ENCODE peak calls at places on chromosomes 12 and 14, in five cellular contexts. One of them, this sample, is unnamed.

GRCh38 chr12:503111-503761 is 43.5 kb downstream of the B4GALNT3 start:
- DNase-seq in A549: no peak
- DNase-seq in IMR-90: no peak
- DNase-seq in HepG2: no peak
- DNase-seq in K562: no peak
- DNase-seq in this sample: no peak

GRCh38 chr12:13114251-13115052 is 11.0 kb upstream of the GSG1 start:
- DNase-seq in IMR-90: no peak
- DNase-seq in K562: no peak
- DNase-seq in A549: no peak
- DNase-seq in HepG2: no peak
- DNase-seq in this sample: no peak

GRCh38 chr14:102654298-102654697 is 61.8 kb downstream of the RCOR1 start:
- DNase-seq in IMR-90: no peak
- DNase-seq in HepG2: no peak
- DNase-seq in K562: no peak
- DNase-seq in A549: no peak
- DNase-seq in this sample: no peak

GRCh38 chr14:100305446-100306255 is 593 bp downstream of the SLC25A29 start:
- DNase-seq in IMR-90: no peak
- DNase-seq in HepG2: no peak
- DNase-seq in A549: no peak
- DNase-seq in K562: peak; percentile 25
- DNase-seq in this sample: peak; percentile 69

GRCh38 chr12:37547611-37548010 is 769.0 kb upstream of the ALG10B start:
- DNase-seq in K562: peak; percentile 24
- DNase-seq in HepG2: no peak
- DNase-seq in IMR-90: no peak
- DNase-seq in A549: no peak
- DNase-seq in this sample: no peak

GRCh38 chr14:73457050-73457934 is 1.1 kb downstream of the NUMB start:
- DNase-seq in HepG2: no peak
- DNase-seq in K562: no peak
- DNase-seq in IMR-90: peak; percentile 33
- DNase-seq in A549: peak; percentile 47
- DNase-seq in this sample: peak; percentile 67

GRCh38 chr12:46303039-46303666 is 34.3 kb upstream of the SLC38A1 start:
- DNase-seq in HepG2: peak; percentile 27
- DNase-seq in IMR-90: peak; percentile 33
- DNase-seq in K562: peak; percentile 57
- DNase-seq in A549: peak; percentile 39
- DNase-seq in this sample: no peak

GRCh38 chr12:110353211-110353965 is 50.1 kb downstream of the ANAPC7 start:
- DNase-seq in HepG2: no peak
- DNase-seq in A549: no peak
- DNase-seq in IMR-90: no peak
- DNase-seq in K562: no peak
- DNase-seq in this sample: no peak

GRCh38 chr14:43894534-43894933 is 612.5 kb downstream of the FSCB start:
- DNase-seq in HepG2: no peak
- DNase-seq in A549: peak; percentile 17
- DNase-seq in K562: peak; percentile 10
- DNase-seq in IMR-90: peak; percentile 0
- DNase-seq in this sample: no peak

GRCh38 chr12:109737111-109737510 is 23.5 kb downstream of the FAM222A start:
- DNase-seq in HepG2: no peak
- DNase-seq in IMR-90: no peak
- DNase-seq in K562: no peak
- DNase-seq in A549: no peak
- DNase-seq in this sample: no peak

GRCh38 chr12:15928345-15928744 is 17.2 kb downstream of the DERA start:
- DNase-seq in A549: peak; percentile 42
- DNase-seq in HepG2: peak; percentile 24
- DNase-seq in K562: no peak
- DNase-seq in IMR-90: peak; percentile 96
- DNase-seq in this sample: no peak

GRCh38 chr12:96908170-96908675 is 1.2 kb downstream of the NEDD1 start:
- DNase-seq in A549: no peak
- DNase-seq in HepG2: no peak
- DNase-seq in K562: peak; percentile 34
- DNase-seq in IMR-90: no peak
- DNase-seq in this sample: no peak

GRCh38 chr14:93683241-93683640 is 105.0 kb downstream of the PRIMA1 start:
- DNase-seq in A549: peak; percentile 49
- DNase-seq in HepG2: no peak
- DNase-seq in K562: peak; percentile 34
- DNase-seq in IMR-90: no peak
- DNase-seq in this sample: no peak

GRCh38 chr14:28061006-28061405 is 705.6 kb upstream of the FOXG1 start:
- DNase-seq in K562: no peak
- DNase-seq in A549: no peak
- DNase-seq in IMR-90: no peak
- DNase-seq in HepG2: no peak
- DNase-seq in this sample: no peak

DNA sequence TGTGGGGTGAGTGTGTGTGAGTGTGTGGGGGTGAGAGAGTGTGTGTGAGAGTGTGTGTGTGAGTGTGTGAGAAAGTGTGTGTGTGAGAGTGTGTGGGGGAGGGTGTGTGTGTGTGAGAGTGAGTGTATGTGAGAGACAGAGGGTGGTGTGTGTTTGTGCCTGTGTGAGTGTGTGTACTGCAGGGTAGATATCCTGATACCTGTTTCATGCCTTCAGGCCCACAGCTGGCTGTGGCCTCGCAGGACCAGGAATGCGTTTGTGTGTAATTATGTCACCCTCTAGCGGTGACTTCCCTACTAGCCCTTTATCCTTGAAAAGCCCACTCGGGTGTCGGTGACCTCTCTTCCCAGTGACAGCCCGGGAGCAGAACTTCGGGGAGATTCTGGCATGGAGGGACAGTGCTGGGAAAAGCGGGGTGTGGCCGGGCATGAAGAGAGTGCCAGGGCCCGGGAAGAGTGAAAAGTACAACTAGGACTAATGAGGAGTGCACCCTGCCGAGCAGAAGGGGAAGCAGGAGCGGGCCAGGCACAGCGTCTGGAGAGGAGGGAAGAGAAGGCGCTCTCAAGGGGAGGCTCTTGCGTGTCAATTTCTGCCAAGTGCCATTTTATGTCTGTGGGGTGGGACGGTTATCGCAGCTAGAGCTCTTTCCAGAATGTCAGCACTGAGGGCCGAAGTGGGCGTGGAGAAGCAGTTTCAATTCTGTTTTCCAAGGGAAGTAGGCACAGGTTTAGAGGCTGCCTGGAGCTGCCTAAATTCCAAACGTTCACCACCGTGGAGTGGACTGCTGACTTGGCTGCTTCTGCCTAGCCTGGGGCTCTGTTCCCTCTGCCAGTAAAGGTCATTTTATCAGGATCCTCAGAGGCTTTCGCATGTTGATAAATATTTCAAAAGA is 11.0 kb upstream of the FBXL14 start:
- DNase-seq in HepG2: peak; percentile 70
- DNase-seq in IMR-90: peak; percentile 86
- DNase-seq in A549: peak; percentile 88
- DNase-seq in K562: peak; percentile 70
- DNase-seq in this sample: no peak
- TF ChIP-seq MAFK in HepG2: peak; percentile 23
- TF ChIP-seq MAFK in IMR-90: peak; percentile 25
- TF ChIP-seq MAFK in A549: peak; percentile 83
- TF ChIP-seq MAFK in K562: no peak
- TF ChIP-seq MAFK in this sample: no peak

GRCh38 chr14:55272415-55272786 is 1.2 kb downstream of the FBXO34 start:
- DNase-seq in IMR-90: no peak
- DNase-seq in K562: no peak
- DNase-seq in HepG2: no peak
- DNase-seq in A549: no peak
- DNase-seq in this sample: no peak

GRCh38 chr14:55274144-55274543 is 2.9 kb downstream of the FBXO34 start:
- DNase-seq in HepG2: no peak
- DNase-seq in K562: no peak
- DNase-seq in A549: no peak
- DNase-seq in IMR-90: no peak
- DNase-seq in this sample: no peak

GRCh38 chr14:55270832-55271571 is at the start of gene FBXO34:
- DNase-seq in A549: peak; percentile 97
- DNase-seq in K562: peak; percentile 92
- DNase-seq in IMR-90: peak; percentile 94
- DNase-seq in HepG2: peak; percentile 94
- DNase-seq in this sample: peak; percentile 100

GRCh38 chr14:55272922-55273321 is 1.7 kb downstream of the FBXO34 start:
- DNase-seq in A549: no peak
- DNase-seq in HepG2: no peak
- DNase-seq in IMR-90: no peak
- DNase-seq in K562: no peak
- DNase-seq in this sample: no peak

GRCh38 chr14:55271572-55272414 is 572 bp downstream of the FBXO34 start:
- DNase-seq in HepG2: peak; percentile 41
- DNase-seq in K562: peak; percentile 89
- DNase-seq in IMR-90: peak; percentile 84
- DNase-seq in A549: peak; percentile 90
- DNase-seq in this sample: no peak
- TF ChIP-seq MAFK in HepG2: no peak
- TF ChIP-seq MAFK in K562: no peak
- TF ChIP-seq MAFK in IMR-90: no peak
- TF ChIP-seq MAFK in A549: no peak
- TF ChIP-seq MAFK in this sample: no peak

GRCh38 chr12:124466200-124467128 is 100.9 kb downstream of the NCOR2 start:
- DNase-seq in A549: peak; percentile 45
- DNase-seq in K562: no peak
- DNase-seq in HepG2: no peak
- DNase-seq in IMR-90: peak; percentile 16
- DNase-seq in this sample: no peak
- TF ChIP-seq MAFK in A549: no peak
- TF ChIP-seq MAFK in K562: no peak
- TF ChIP-seq MAFK in HepG2: no peak
- TF ChIP-seq MAFK in IMR-90: no peak
- TF ChIP-seq MAFK in this sample: no peak

GRCh38 chr14:95526483-95527391 is 8.1 kb upstream of the GLRX5 start:
- DNase-seq in K562: no peak
- DNase-seq in IMR-90: peak; percentile 45
- DNase-seq in A549: no peak
- DNase-seq in HepG2: peak; percentile 46
- DNase-seq in this sample: no peak

GRCh38 chr14:95529242-95529641 is 5.6 kb upstream of the GLRX5 start:
- DNase-seq in A549: no peak
- DNase-seq in IMR-90: no peak
- DNase-seq in K562: no peak
- DNase-seq in HepG2: no peak
- DNase-seq in this sample: no peak

GRCh38 chr14:95525999-95526398 is 8.9 kb upstream of the GLRX5 start:
- DNase-seq in A549: no peak
- DNase-seq in IMR-90: no peak
- DNase-seq in K562: no peak
- DNase-seq in HepG2: no peak
- DNase-seq in this sample: no peak

GRCh38 chr14:95524706-95525512 is 8.5 kb upstream of the SYNE3 start:
- DNase-seq in A549: no peak
- DNase-seq in HepG2: peak; percentile 95
- DNase-seq in IMR-90: peak; percentile 71
- DNase-seq in K562: no peak
- DNase-seq in this sample: no peak

GRCh38 chr14:95527392-95528002 is 7.4 kb upstream of the GLRX5 start:
- DNase-seq in HepG2: peak; percentile 36
- DNase-seq in K562: no peak
- DNase-seq in IMR-90: peak; percentile 84
- DNase-seq in A549: peak; percentile 44
- DNase-seq in this sample: no peak
- TF ChIP-seq MAFK in HepG2: no peak
- TF ChIP-seq MAFK in K562: no peak
- TF ChIP-seq MAFK in IMR-90: no peak
- TF ChIP-seq MAFK in A549: no peak
- TF ChIP-seq MAFK in this sample: no peak